ENCODE peak calls at places on chromosomes 1 and 21, in ten cellular contexts. One of them, this sample, is unnamed.

GRCh38 chr1:57736940-57737339 is 313.1 kb upstream of the DAB1 start:
- DNase-seq in OCI-LY7: no peak
- DNase-seq in heart right ventricle: no peak
- DNase-seq in adrenal gland: no peak
- DNase-seq in A549: no peak
- DNase-seq in CD8-positive, alpha-beta T cell: no peak
- DNase-seq in vagina: no peak
- DNase-seq in thoracic aorta: no peak
- DNase-seq in left ventricle myocardium inferior: no peak
- DNase-seq in uterus: no peak
- DNase-seq in this sample: no peak

GRCh38 chr21:33071878-33072306 is 2.0 kb downstream of the OLIG1 start:
- DNase-seq in OCI-LY7: no peak
- DNase-seq in heart right ventricle: no peak
- DNase-seq in adrenal gland: no peak
- DNase-seq in A549: no peak
- DNase-seq in CD8-positive, alpha-beta T cell: no peak
- DNase-seq in vagina: no peak
- DNase-seq in thoracic aorta: no peak
- DNase-seq in left ventricle myocardium inferior: no peak
- DNase-seq in uterus: no peak
- DNase-seq in this sample: peak

GRCh38 chr1:15159166-15159555 is 5.6 kb downstream of the TMEM51 start:
- DNase-seq in OCI-LY7: no peak
- DNase-seq in heart right ventricle: no peak
- DNase-seq in adrenal gland: no peak
- DNase-seq in A549: no peak
- DNase-seq in CD8-positive, alpha-beta T cell: no peak
- DNase-seq in vagina: no peak
- DNase-seq in thoracic aorta: no peak
- DNase-seq in left ventricle myocardium inferior: no peak
- DNase-seq in uterus: no peak
- DNase-seq in this sample: no peak

GRCh38 chr1:1730870-1731269 is 6.7 kb upstream of the CDK11A start:
- DNase-seq in OCI-LY7: no peak
- DNase-seq in heart right ventricle: no peak
- DNase-seq in adrenal gland: no peak
- DNase-seq in A549: no peak
- DNase-seq in CD8-positive, alpha-beta T cell: no peak
- DNase-seq in vagina: no peak
- DNase-seq in thoracic aorta: no peak
- DNase-seq in left ventricle myocardium inferior: no peak
- DNase-seq in uterus: no peak
- DNase-seq in this sample: no peak

GRCh38 chr1:208485512-208485911 is 241.3 kb upstream of the PLXNA2 start:
- DNase-seq in OCI-LY7: no peak
- DNase-seq in heart right ventricle: no peak
- DNase-seq in adrenal gland: no peak
- DNase-seq in A549: no peak
- DNase-seq in CD8-positive, alpha-beta T cell: no peak
- DNase-seq in vagina: no peak
- DNase-seq in thoracic aorta: no peak
- DNase-seq in left ventricle myocardium inferior: no peak
- DNase-seq in uterus: no peak
- DNase-seq in this sample: no peak

GRCh38 chr1:7687411-7687810 is 83.7 kb upstream of the VAMP3 start:
- DNase-seq in OCI-LY7: no peak
- DNase-seq in heart right ventricle: no peak
- DNase-seq in adrenal gland: no peak
- DNase-seq in A549: no peak
- DNase-seq in CD8-positive, alpha-beta T cell: no peak
- DNase-seq in vagina: no peak
- DNase-seq in thoracic aorta: no peak
- DNase-seq in left ventricle myocardium inferior: no peak
- DNase-seq in uterus: no peak
- DNase-seq in this sample: no peak

GRCh38 chr21:44548922-44549321 is 2.4 kb downstream of the KRTAP10-2 start:
- DNase-seq in OCI-LY7: no peak
- DNase-seq in heart right ventricle: no peak
- DNase-seq in adrenal gland: no peak
- DNase-seq in A549: no peak
- DNase-seq in CD8-positive, alpha-beta T cell: no peak
- DNase-seq in vagina: peak
- DNase-seq in thoracic aorta: no peak
- DNase-seq in left ventricle myocardium inferior: no peak
- DNase-seq in uterus: no peak
- DNase-seq in this sample: no peak

GRCh38 chr21:33127154-33127893 is 57.4 kb downstream of the OLIG1 start:
- DNase-seq in OCI-LY7: peak
- DNase-seq in heart right ventricle: peak
- DNase-seq in adrenal gland: peak
- DNase-seq in A549: peak
- DNase-seq in CD8-positive, alpha-beta T cell: peak
- DNase-seq in vagina: no peak
- DNase-seq in thoracic aorta: no peak
- DNase-seq in left ventricle myocardium inferior: peak
- DNase-seq in uterus: peak
- DNase-seq in this sample: peak

GRCh38 chr1:52801011-52801410 is 41.5 kb upstream of the ZYG11A start:
- DNase-seq in OCI-LY7: no peak
- DNase-seq in heart right ventricle: no peak
- DNase-seq in adrenal gland: no peak
- DNase-seq in A549: no peak
- DNase-seq in CD8-positive, alpha-beta T cell: no peak
- DNase-seq in vagina: no peak
- DNase-seq in thoracic aorta: no peak
- DNase-seq in left ventricle myocardium inferior: no peak
- DNase-seq in uterus: no peak
- DNase-seq in this sample: no peak

GRCh38 chr1:145846191-145846590 is 761 bp downstream of the NUDT17 start:
- DNase-seq in OCI-LY7: peak
- DNase-seq in heart right ventricle: peak
- DNase-seq in adrenal gland: no peak
- DNase-seq in A549: peak
- DNase-seq in CD8-positive, alpha-beta T cell: no peak
- DNase-seq in vagina: no peak
- DNase-seq in thoracic aorta: no peak
- DNase-seq in left ventricle myocardium inferior: no peak
- DNase-seq in uterus: no peak
- DNase-seq in this sample: peak

GRCh38 chr1:184945678-184946412 is 28.5 kb downstream of the NIBAN1 start:
- DNase-seq in OCI-LY7: no peak
- DNase-seq in heart right ventricle: no peak
- DNase-seq in adrenal gland: no peak
- DNase-seq in A549: no peak
- DNase-seq in CD8-positive, alpha-beta T cell: no peak
- DNase-seq in vagina: no peak
- DNase-seq in thoracic aorta: no peak
- DNase-seq in left ventricle myocardium inferior: no peak
- DNase-seq in uterus: no peak
- DNase-seq in this sample: peak

GRCh38 chr1:184030433-184031126 is 6.9 kb downstream of the COLGALT2 start:
- DNase-seq in OCI-LY7: no peak
- DNase-seq in heart right ventricle: no peak
- DNase-seq in adrenal gland: no peak
- DNase-seq in A549: no peak
- DNase-seq in CD8-positive, alpha-beta T cell: no peak
- DNase-seq in vagina: no peak
- DNase-seq in thoracic aorta: no peak
- DNase-seq in left ventricle myocardium inferior: no peak
- DNase-seq in uterus: no peak
- DNase-seq in this sample: no peak

GRCh38 chr1:2650967-2651645 is 18.3 kb upstream of the MMEL1 start:
- DNase-seq in OCI-LY7: no peak
- DNase-seq in heart right ventricle: no peak
- DNase-seq in adrenal gland: no peak
- DNase-seq in A549: no peak
- DNase-seq in CD8-positive, alpha-beta T cell: no peak
- DNase-seq in vagina: no peak
- DNase-seq in thoracic aorta: no peak
- DNase-seq in left ventricle myocardium inferior: peak
- DNase-seq in uterus: peak
- DNase-seq in this sample: no peak

DNA sequence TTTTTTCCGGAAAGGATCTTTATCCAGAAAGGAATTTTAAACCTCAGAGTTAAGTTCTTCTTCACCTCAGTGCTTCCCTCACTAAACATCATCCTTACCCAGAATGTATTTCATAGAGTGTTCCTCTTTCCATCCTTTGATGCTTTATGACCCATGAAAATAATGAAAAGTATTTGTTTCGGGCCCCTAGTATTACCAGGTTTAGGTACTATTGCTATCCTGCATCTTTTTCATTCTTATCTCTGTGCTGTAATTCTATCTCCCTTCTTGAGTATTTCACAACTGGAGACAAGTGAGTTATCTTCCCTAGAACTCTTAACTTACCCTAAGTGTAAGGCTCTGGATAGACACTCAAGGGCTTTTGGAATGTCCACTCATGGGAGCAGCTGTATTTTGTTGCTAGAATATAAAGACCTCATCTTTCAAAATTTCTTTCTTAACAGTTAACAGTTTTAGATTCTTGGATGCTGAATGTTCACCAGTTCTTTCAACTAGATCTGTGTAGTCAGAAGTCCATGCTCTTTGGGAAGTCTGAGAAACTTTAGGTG is 26.2 kb downstream of the UCK2 start:
- DNase-seq in OCI-LY7: no peak
- DNase-seq in heart right ventricle: no peak
- DNase-seq in adrenal gland: no peak
- DNase-seq in A549: no peak
- DNase-seq in CD8-positive, alpha-beta T cell: no peak
- DNase-seq in vagina: no peak
- DNase-seq in thoracic aorta: no peak
- DNase-seq in left ventricle myocardium inferior: no peak
- DNase-seq in uterus: no peak
- DNase-seq in this sample: no peak
- H3K4me3 ChIP-seq in OCI-LY7: no peak
- H3K4me3 ChIP-seq in heart right ventricle: no peak
- H3K4me3 ChIP-seq in adrenal gland: no peak
- H3K4me3 ChIP-seq in A549: no peak
- H3K4me3 ChIP-seq in CD8-positive, alpha-beta T cell: no peak
- H3K4me3 ChIP-seq in vagina: no peak
- H3K4me3 ChIP-seq in thoracic aorta: no peak
- H3K4me3 ChIP-seq in left ventricle myocardium inferior: no peak
- H3K4me3 ChIP-seq in uterus: no peak
- H3K4me3 ChIP-seq in this sample: no peak

DNA sequence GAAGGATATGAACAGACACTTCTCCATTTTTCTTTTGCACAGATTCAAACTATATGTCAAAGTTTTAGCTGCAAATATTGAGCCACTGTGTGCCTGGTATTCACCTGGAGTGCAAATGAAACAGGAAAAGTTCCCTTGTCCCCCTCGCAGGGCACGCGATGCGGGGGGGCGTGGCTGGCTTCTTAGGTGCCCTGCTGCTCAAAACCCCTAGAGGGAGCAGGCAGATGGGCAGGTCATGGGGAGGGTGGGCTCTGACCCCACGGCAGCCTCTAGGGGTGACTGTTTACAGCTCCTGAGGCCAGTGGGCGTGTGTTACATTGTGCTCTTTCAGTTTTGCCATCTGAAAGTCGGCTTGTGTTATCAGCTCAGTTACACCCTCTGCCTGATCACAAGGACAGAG is 931.2 kb upstream of the B3GALT2 start:
- DNase-seq in OCI-LY7: peak
- DNase-seq in heart right ventricle: no peak
- DNase-seq in adrenal gland: no peak
- DNase-seq in A549: no peak
- DNase-seq in CD8-positive, alpha-beta T cell: no peak
- DNase-seq in vagina: no peak
- DNase-seq in thoracic aorta: no peak
- DNase-seq in left ventricle myocardium inferior: no peak
- DNase-seq in uterus: no peak
- DNase-seq in this sample: no peak
- TF ChIP-seq CTCF in OCI-LY7: peak
- TF ChIP-seq CTCF in heart right ventricle: no peak
- TF ChIP-seq CTCF in adrenal gland: no peak
- TF ChIP-seq CTCF in A549: no peak
- TF ChIP-seq CTCF in CD8-positive, alpha-beta T cell: no peak
- TF ChIP-seq CTCF in vagina: no peak
- TF ChIP-seq CTCF in thoracic aorta: no peak
- TF ChIP-seq CTCF in left ventricle myocardium inferior: no peak
- TF ChIP-seq CTCF in uterus: no peak
- TF ChIP-seq CTCF in this sample: peak

GRCh38 chr21:34671891-34672290 is 3.1 kb downstream of the CLIC6 start:
- DNase-seq in OCI-LY7: no peak
- DNase-seq in heart right ventricle: no peak
- DNase-seq in adrenal gland: no peak
- DNase-seq in A549: no peak
- DNase-seq in CD8-positive, alpha-beta T cell: no peak
- DNase-seq in vagina: no peak
- DNase-seq in thoracic aorta: no peak
- DNase-seq in left ventricle myocardium inferior: no peak
- DNase-seq in uterus: no peak
- DNase-seq in this sample: no peak
- H3K4me3 ChIP-seq in OCI-LY7: no peak
- H3K4me3 ChIP-seq in heart right ventricle: no peak
- H3K4me3 ChIP-seq in adrenal gland: no peak
- H3K4me3 ChIP-seq in A549: no peak
- H3K4me3 ChIP-seq in CD8-positive, alpha-beta T cell: no peak
- H3K4me3 ChIP-seq in vagina: no peak
- H3K4me3 ChIP-seq in thoracic aorta: no peak
- H3K4me3 ChIP-seq in left ventricle myocardium inferior: no peak
- H3K4me3 ChIP-seq in uterus: no peak
- H3K4me3 ChIP-seq in this sample: no peak

GRCh38 chr21:35254006-35254751 is 205.1 kb upstream of the RUNX1 start:
- DNase-seq in OCI-LY7: no peak
- DNase-seq in heart right ventricle: no peak
- DNase-seq in adrenal gland: no peak
- DNase-seq in A549: no peak
- DNase-seq in CD8-positive, alpha-beta T cell: no peak
- DNase-seq in vagina: peak
- DNase-seq in thoracic aorta: no peak
- DNase-seq in left ventricle myocardium inferior: no peak
- DNase-seq in uterus: no peak
- DNase-seq in this sample: peak

GRCh38 chr21:35257413-35257812 is 208.3 kb upstream of the RUNX1 start:
- DNase-seq in OCI-LY7: no peak
- DNase-seq in heart right ventricle: peak
- DNase-seq in adrenal gland: peak
- DNase-seq in A549: peak
- DNase-seq in CD8-positive, alpha-beta T cell: no peak
- DNase-seq in vagina: no peak
- DNase-seq in thoracic aorta: peak
- DNase-seq in left ventricle myocardium inferior: peak
- DNase-seq in uterus: peak
- DNase-seq in this sample: peak

GRCh38 chr21:35258521-35258920 is 209.4 kb upstream of the RUNX1 start:
- DNase-seq in OCI-LY7: no peak
- DNase-seq in heart right ventricle: no peak
- DNase-seq in adrenal gland: no peak
- DNase-seq in A549: no peak
- DNase-seq in CD8-positive, alpha-beta T cell: no peak
- DNase-seq in vagina: no peak
- DNase-seq in thoracic aorta: no peak
- DNase-seq in left ventricle myocardium inferior: no peak
- DNase-seq in uterus: no peak
- DNase-seq in this sample: no peak

GRCh38 chr21:35254752-35255138 is 205.6 kb upstream of the RUNX1 start:
- DNase-seq in OCI-LY7: no peak
- DNase-seq in heart right ventricle: no peak
- DNase-seq in adrenal gland: no peak
- DNase-seq in A549: no peak
- DNase-seq in CD8-positive, alpha-beta T cell: no peak
- DNase-seq in vagina: no peak
- DNase-seq in thoracic aorta: no peak
- DNase-seq in left ventricle myocardium inferior: no peak
- DNase-seq in uterus: no peak
- DNase-seq in this sample: no peak

GRCh38 chr21:35256468-35256988 is 207.4 kb upstream of the RUNX1 start:
- DNase-seq in OCI-LY7: no peak
- DNase-seq in heart right ventricle: peak
- DNase-seq in adrenal gland: peak
- DNase-seq in A549: peak
- DNase-seq in CD8-positive, alpha-beta T cell: no peak
- DNase-seq in vagina: peak
- DNase-seq in thoracic aorta: peak
- DNase-seq in left ventricle myocardium inferior: peak
- DNase-seq in uterus: peak
- DNase-seq in this sample: peak
- TF ChIP-seq CTCF in OCI-LY7: no peak
- TF ChIP-seq CTCF in heart right ventricle: peak
- TF ChIP-seq CTCF in adrenal gland: no peak
- TF ChIP-seq CTCF in A549: no peak
- TF ChIP-seq CTCF in CD8-positive, alpha-beta T cell: no peak
- TF ChIP-seq CTCF in vagina: no peak
- TF ChIP-seq CTCF in thoracic aorta: no peak
- TF ChIP-seq CTCF in left ventricle myocardium inferior: no peak
- TF ChIP-seq CTCF in uterus: no peak
- TF ChIP-seq CTCF in this sample: no peak